ENCODE peak calls at places on chromosomes 1 and 21, in ten cellular contexts. S, M, I, A, U, Y, E, C, V and O are unnamed samples.

GRCh38 chr1:80966266-80966665 is 834.5 kb upstream of the ADGRL2 start:
- DNase-seq in S (no peak), M (no peak), I (no peak), A (no peak), U (no peak), Y (no peak), E (no peak), C (no peak), V (no peak), O (no peak)

GRCh38 chr1:147762233-147763024 is 2.0 kb upstream of the GJA5 start:
- DNase-seq in S (no peak), M (no peak), I (no peak), A (no peak), U (no peak), Y (no peak), E (no peak), C (no peak), V (no peak), O (no peak)

GRCh38 chr1:172339840-172340239 is 80.6 kb upstream of the C1orf105 start:
- DNase-seq in S (no peak), M (no peak), I (no peak), A (no peak), U (no peak), Y (no peak), E (no peak), C (no peak), V (no peak), O (no peak)

GRCh38 chr1:16608838-16609560 is 4.4 kb downstream of the NBPF1 start:
- DNase-seq in S (no peak), M (no peak), I (no peak), A (no peak), U (no peak), Y (no peak), E (no peak), C (no peak), V (no peak), O (no peak)

GRCh38 chr1:1890506-1891348 is at the start of gene GNB1:
- DNase-seq in S (peak), M (peak), I (peak), A (peak), U (peak), Y (peak), E (peak), C (peak), V (no peak), O (peak)

GRCh38 chr1:150165622-150166612 is 16.2 kb downstream of the PLEKHO1 start:
- DNase-seq in S (no peak), M (peak), I (peak), A (peak), U (peak), Y (peak), E (peak), C (peak), V (no peak), O (peak)

GRCh38 chr1:3510136-3510955 is 55.9 kb downstream of the ARHGEF16 start:
- DNase-seq in S (no peak), M (no peak), I (no peak), A (no peak), U (no peak), Y (no peak), E (no peak), C (no peak), V (no peak), O (no peak)

GRCh38 chr1:50425376-50426107 is 2.3 kb upstream of the DMRTA2 start:
- DNase-seq in S (no peak), M (no peak), I (no peak), A (no peak), U (no peak), Y (no peak), E (no peak), C (no peak), V (no peak), O (no peak)

GRCh38 chr1:244439391-244440032 is 12.2 kb downstream of the ADSS2 start:
- DNase-seq in S (no peak), M (no peak), I (no peak), A (no peak), U (no peak), Y (no peak), E (no peak), C (no peak), V (no peak), O (no peak)

GRCh38 chr1:244296447-244296846 is 155.3 kb downstream of the ADSS2 start:
- DNase-seq in S (no peak), M (no peak), I (no peak), A (no peak), U (no peak), Y (no peak), E (no peak), C (no peak), V (no peak), O (no peak)

GRCh38 chr21:45145146-45145545 is 70.8 kb downstream of the ADARB1 start:
- DNase-seq in S (no peak), M (no peak), I (no peak), A (peak), U (no peak), Y (no peak), E (no peak), C (no peak), V (no peak), O (no peak)

GRCh38 chr1:220879090-220879508 is at the start of gene HLX:
- DNase-seq in S (no peak), M (peak), I (peak), A (peak), U (no peak), Y (peak), E (peak), C (peak), V (peak), O (peak)

GRCh38 chr1:75097686-75098085 is 36.5 kb upstream of the LHX8 start:
- DNase-seq in S (no peak), M (peak), I (no peak), A (no peak), U (no peak), Y (no peak), E (peak), C (peak), V (no peak), O (peak)

GRCh38 chr1:16006552-16007485 is 2.8 kb downstream of the SRARP start:
- DNase-seq in S (no peak), M (peak), I (peak), A (no peak), U (no peak), Y (no peak), E (peak), C (no peak), V (no peak), O (peak)

GRCh38 chr21:43810505-43811261 is 21.3 kb downstream of the RRP1 start:
- DNase-seq in S (peak), M (peak), I (peak), A (peak), U (peak), Y (peak), E (peak), C (peak), V (no peak), O (peak)